ENCODE peak calls at places on chromosomes 5 and 9, in five cellular contexts. One of them, this sample, is unnamed.

GRCh38 chr9:130453487-130453886 is 8.7 kb downstream of the ASS1 start:
- DNase-seq in heart right ventricle: peak; percentile 53
- DNase-seq in kidney: peak; percentile 93
- DNase-seq in neural crest cell: no peak
- DNase-seq in BE2C: peak; percentile 94
- DNase-seq in this sample: peak; percentile 72

GRCh38 chr5:172035039-172035438 is 28.6 kb upstream of the FBXW11 start:
- DNase-seq in heart right ventricle: no peak
- DNase-seq in kidney: no peak
- DNase-seq in neural crest cell: no peak
- DNase-seq in BE2C: no peak
- DNase-seq in this sample: no peak

GRCh38 chr9:34809504-34810186 is 99.7 kb upstream of the CCL21 start:
- DNase-seq in heart right ventricle: no peak
- DNase-seq in kidney: peak; percentile 72
- DNase-seq in neural crest cell: peak; percentile 53
- DNase-seq in BE2C: no peak
- DNase-seq in this sample: no peak

GRCh38 chr5:79684782-79685181 is 4.9 kb upstream of the CMYA5 start:
- DNase-seq in heart right ventricle: no peak
- DNase-seq in kidney: no peak
- DNase-seq in neural crest cell: no peak
- DNase-seq in BE2C: no peak
- DNase-seq in this sample: no peak

GRCh38 chr5:10387690-10388089 is 34.2 kb downstream of the MARCHF6 start:
- DNase-seq in heart right ventricle: no peak
- DNase-seq in kidney: no peak
- DNase-seq in neural crest cell: no peak
- DNase-seq in BE2C: no peak
- DNase-seq in this sample: no peak

GRCh38 chr5:159951387-159951786 is 35.1 kb downstream of the ADRA1B start:
- DNase-seq in heart right ventricle: no peak
- DNase-seq in kidney: no peak
- DNase-seq in neural crest cell: no peak
- DNase-seq in BE2C: peak; percentile 36
- DNase-seq in this sample: no peak

GRCh38 chr5:113022661-113023060 is 46.1 kb downstream of the DCP2 start:
- DNase-seq in heart right ventricle: no peak
- DNase-seq in kidney: no peak
- DNase-seq in neural crest cell: no peak
- DNase-seq in BE2C: no peak
- DNase-seq in this sample: no peak

GRCh38 chr9:21317956-21318923 is 13.1 kb upstream of the IFNA5 start:
- DNase-seq in heart right ventricle: peak; percentile 34
- DNase-seq in kidney: no peak
- DNase-seq in neural crest cell: peak; percentile 8
- DNase-seq in BE2C: peak; percentile 37
- DNase-seq in this sample: no peak

GRCh38 chr9:33946779-33947535 is 101.7 kb downstream of the UBAP2 start:
- DNase-seq in heart right ventricle: no peak
- DNase-seq in kidney: no peak
- DNase-seq in neural crest cell: no peak
- DNase-seq in BE2C: no peak
- DNase-seq in this sample: no peak

GRCh38 chr9:79611091-79611614 is 39.4 kb downstream of the TLE4 start:
- DNase-seq in heart right ventricle: no peak
- DNase-seq in kidney: no peak
- DNase-seq in neural crest cell: no peak
- DNase-seq in BE2C: no peak
- DNase-seq in this sample: no peak

GRCh38 chr9:71820516-71820915 is 52.2 kb upstream of the CEMIP2 start:
- DNase-seq in heart right ventricle: no peak
- DNase-seq in kidney: no peak
- DNase-seq in neural crest cell: no peak
- DNase-seq in BE2C: no peak
- DNase-seq in this sample: no peak

GRCh38 chr5:72552041-72552557 is 44.9 kb upstream of the ZNF366 start:
- DNase-seq in heart right ventricle: no peak
- DNase-seq in kidney: no peak
- DNase-seq in neural crest cell: no peak
- DNase-seq in BE2C: no peak
- DNase-seq in this sample: no peak

GRCh38 chr5:142151436-142152382 is 43.1 kb downstream of the NDFIP1 start:
- DNase-seq in heart right ventricle: peak; percentile 80
- DNase-seq in kidney: no peak
- DNase-seq in neural crest cell: peak; percentile 57
- DNase-seq in BE2C: peak; percentile 76
- DNase-seq in this sample: no peak

GRCh38 chr9:105244996-105245719 is 707 bp downstream of the SLC44A1 start:
- DNase-seq in heart right ventricle: peak; percentile 34
- DNase-seq in kidney: peak; percentile 90
- DNase-seq in neural crest cell: peak; percentile 23
- DNase-seq in BE2C: peak; percentile 15
- DNase-seq in this sample: peak; percentile 37

GRCh38 chr9:115456515-115456914 is 338.6 kb upstream of the TNC start:
- DNase-seq in heart right ventricle: no peak
- DNase-seq in kidney: no peak
- DNase-seq in neural crest cell: no peak
- DNase-seq in BE2C: no peak
- DNase-seq in this sample: no peak

GRCh38 chr5:11310158-11310557 is 549.1 kb upstream of the DAP start:
- DNase-seq in heart right ventricle: no peak
- DNase-seq in kidney: no peak
- DNase-seq in neural crest cell: no peak
- DNase-seq in BE2C: no peak
- DNase-seq in this sample: no peak

GRCh38 chr9:129434187-129434586 is 186.7 kb downstream of the C9orf50 start:
- DNase-seq in heart right ventricle: no peak
- DNase-seq in kidney: no peak
- DNase-seq in neural crest cell: no peak
- DNase-seq in BE2C: no peak
- DNase-seq in this sample: no peak

GRCh38 chr5:172235827-172236749 is 42.1 kb downstream of the EFCAB9 start:
- DNase-seq in heart right ventricle: no peak
- DNase-seq in kidney: no peak
- DNase-seq in neural crest cell: no peak
- DNase-seq in BE2C: no peak
- DNase-seq in this sample: no peak

GRCh38 chr9:81595887-81596558 is 93.3 kb downstream of the TLE1 start:
- DNase-seq in heart right ventricle: no peak
- DNase-seq in kidney: no peak
- DNase-seq in neural crest cell: no peak
- DNase-seq in BE2C: peak; percentile 69
- DNase-seq in this sample: no peak

GRCh38 chr5:111518747-111519146 is 6.4 kb upstream of the STARD4 start:
- DNase-seq in heart right ventricle: no peak
- DNase-seq in kidney: no peak
- DNase-seq in neural crest cell: no peak
- DNase-seq in BE2C: no peak
- DNase-seq in this sample: no peak

GRCh38 chr5:35087971-35088370 is 40.2 kb upstream of the AGXT2 start:
- DNase-seq in heart right ventricle: no peak
- DNase-seq in kidney: no peak
- DNase-seq in neural crest cell: no peak
- DNase-seq in BE2C: no peak
- DNase-seq in this sample: no peak

GRCh38 chr9:74810200-74810599 is 77.5 kb downstream of the TRPM6 start:
- DNase-seq in heart right ventricle: no peak
- DNase-seq in kidney: no peak
- DNase-seq in neural crest cell: no peak
- DNase-seq in BE2C: no peak
- DNase-seq in this sample: no peak

GRCh38 chr5:180047667-180048066 is 23.9 kb downstream of the RNF130 start:
- DNase-seq in heart right ventricle: peak; percentile 56
- DNase-seq in kidney: no peak
- DNase-seq in neural crest cell: no peak
- DNase-seq in BE2C: no peak
- DNase-seq in this sample: no peak

GRCh38 chr5:1552469-1553255 is 28.9 kb upstream of the LPCAT1 start:
- DNase-seq in heart right ventricle: peak; percentile 23
- DNase-seq in kidney: peak; percentile 76
- DNase-seq in neural crest cell: peak; percentile 54
- DNase-seq in BE2C: no peak
- DNase-seq in this sample: no peak

GRCh38 chr9:4499917-4500316 is 9.6 kb downstream of the SLC1A1 start:
- DNase-seq in heart right ventricle: no peak
- DNase-seq in kidney: no peak
- DNase-seq in neural crest cell: no peak
- DNase-seq in BE2C: no peak
- DNase-seq in this sample: no peak

GRCh38 chr5:87393331-87393730 is 19.4 kb downstream of the CCNH start:
- DNase-seq in heart right ventricle: no peak
- DNase-seq in kidney: no peak
- DNase-seq in neural crest cell: no peak
- DNase-seq in BE2C: no peak
- DNase-seq in this sample: no peak

GRCh38 chr9:117247271-117247670 is 167.6 kb downstream of the ASTN2 start:
- DNase-seq in heart right ventricle: no peak
- DNase-seq in kidney: no peak
- DNase-seq in neural crest cell: no peak
- DNase-seq in BE2C: no peak
- DNase-seq in this sample: no peak
- TF ChIP-seq CTCF in heart right ventricle: no peak
- TF ChIP-seq CTCF in kidney: peak; percentile 6
- TF ChIP-seq CTCF in neural crest cell: peak; percentile 59
- TF ChIP-seq CTCF in BE2C: peak; percentile 71
- TF ChIP-seq CTCF in this sample: no peak

DNA sequence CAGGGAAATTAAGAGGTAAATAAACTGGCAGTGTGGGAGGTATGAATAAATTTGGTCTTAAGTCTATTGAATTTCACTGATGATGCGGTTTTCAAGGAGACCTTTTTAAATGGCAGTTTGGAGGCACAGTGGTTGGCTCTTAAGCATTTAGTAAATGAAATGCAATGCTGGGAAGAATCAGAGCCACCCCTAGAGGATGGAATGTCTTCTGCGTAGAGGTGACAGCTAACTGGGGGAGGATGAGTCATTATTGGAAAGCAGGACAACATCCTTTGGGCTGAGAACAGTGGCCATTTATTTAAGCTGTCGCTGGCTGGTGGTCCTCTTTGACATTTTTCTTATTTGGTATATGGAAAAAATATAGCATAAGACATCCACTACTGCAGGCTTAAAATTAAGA is 163.2 kb downstream of the SH3GL2 start:
- DNase-seq in heart right ventricle: no peak
- DNase-seq in kidney: no peak
- DNase-seq in neural crest cell: no peak
- DNase-seq in BE2C: no peak
- DNase-seq in this sample: no peak
- TF ChIP-seq CTCF in heart right ventricle: no peak
- TF ChIP-seq CTCF in kidney: no peak
- TF ChIP-seq CTCF in neural crest cell: peak; percentile 45
- TF ChIP-seq CTCF in BE2C: peak; percentile 13
- TF ChIP-seq CTCF in this sample: no peak

GRCh38 chr5:43635374-43635773 is 32.4 kb downstream of the NNT start:
- DNase-seq in heart right ventricle: no peak
- DNase-seq in kidney: no peak
- DNase-seq in neural crest cell: no peak
- DNase-seq in BE2C: no peak
- DNase-seq in this sample: no peak

GRCh38 chr5:43627028-43627427 is 24.0 kb downstream of the NNT start:
- DNase-seq in heart right ventricle: peak; percentile 36
- DNase-seq in kidney: no peak
- DNase-seq in neural crest cell: peak; percentile 9
- DNase-seq in BE2C: peak; percentile 60
- DNase-seq in this sample: no peak

GRCh38 chr5:43636076-43636475 is 33.1 kb downstream of the NNT start:
- DNase-seq in heart right ventricle: no peak
- DNase-seq in kidney: no peak
- DNase-seq in neural crest cell: no peak
- DNase-seq in BE2C: no peak
- DNase-seq in this sample: no peak

GRCh38 chr5:43634621-43635020 is 31.6 kb downstream of the NNT start:
- DNase-seq in heart right ventricle: no peak
- DNase-seq in kidney: no peak
- DNase-seq in neural crest cell: no peak
- DNase-seq in BE2C: no peak
- DNase-seq in this sample: no peak

DNA sequence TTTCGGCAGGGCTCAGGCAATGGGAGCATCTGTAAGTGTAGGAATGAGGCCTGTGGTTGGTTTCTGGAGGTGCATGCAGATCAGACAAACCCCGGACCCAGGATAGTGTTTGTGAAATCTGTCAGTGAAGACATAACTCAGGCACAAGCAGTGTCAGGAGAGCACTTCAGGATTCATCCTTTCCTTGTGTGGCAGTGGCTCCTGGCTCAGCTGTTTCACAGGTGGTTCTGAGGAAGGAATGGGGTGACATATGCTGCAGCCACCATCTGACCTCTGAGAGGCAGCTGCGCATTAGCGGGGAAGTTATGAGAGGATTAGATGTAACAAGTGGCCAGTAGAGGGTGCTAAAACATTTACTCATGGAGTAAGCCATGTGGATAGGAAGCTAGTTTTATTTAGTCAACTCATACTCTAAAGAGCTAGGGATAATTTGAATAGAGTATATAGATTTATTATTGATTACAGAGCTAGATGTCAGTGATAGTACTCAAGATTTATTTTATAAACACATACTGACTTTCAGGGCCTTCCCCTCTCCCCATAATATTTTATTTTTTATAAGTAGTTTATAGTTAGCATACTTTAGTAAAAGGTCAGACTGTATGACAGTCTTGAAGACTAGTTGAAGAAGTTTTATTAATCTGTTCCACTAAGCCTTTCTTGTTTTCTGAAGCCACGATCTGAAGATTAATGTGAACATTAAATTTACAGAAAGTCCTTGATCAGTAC is 28.4 kb downstream of the NNT start:
- DNase-seq in heart right ventricle: peak; percentile 65
- DNase-seq in kidney: no peak
- DNase-seq in neural crest cell: peak; percentile 44
- DNase-seq in BE2C: peak; percentile 61
- DNase-seq in this sample: no peak
- TF ChIP-seq CTCF in heart right ventricle: peak; percentile 52
- TF ChIP-seq CTCF in kidney: peak; percentile 71
- TF ChIP-seq CTCF in neural crest cell: peak; percentile 77
- TF ChIP-seq CTCF in BE2C: peak; percentile 74
- TF ChIP-seq CTCF in this sample: peak; percentile 52

DNA sequence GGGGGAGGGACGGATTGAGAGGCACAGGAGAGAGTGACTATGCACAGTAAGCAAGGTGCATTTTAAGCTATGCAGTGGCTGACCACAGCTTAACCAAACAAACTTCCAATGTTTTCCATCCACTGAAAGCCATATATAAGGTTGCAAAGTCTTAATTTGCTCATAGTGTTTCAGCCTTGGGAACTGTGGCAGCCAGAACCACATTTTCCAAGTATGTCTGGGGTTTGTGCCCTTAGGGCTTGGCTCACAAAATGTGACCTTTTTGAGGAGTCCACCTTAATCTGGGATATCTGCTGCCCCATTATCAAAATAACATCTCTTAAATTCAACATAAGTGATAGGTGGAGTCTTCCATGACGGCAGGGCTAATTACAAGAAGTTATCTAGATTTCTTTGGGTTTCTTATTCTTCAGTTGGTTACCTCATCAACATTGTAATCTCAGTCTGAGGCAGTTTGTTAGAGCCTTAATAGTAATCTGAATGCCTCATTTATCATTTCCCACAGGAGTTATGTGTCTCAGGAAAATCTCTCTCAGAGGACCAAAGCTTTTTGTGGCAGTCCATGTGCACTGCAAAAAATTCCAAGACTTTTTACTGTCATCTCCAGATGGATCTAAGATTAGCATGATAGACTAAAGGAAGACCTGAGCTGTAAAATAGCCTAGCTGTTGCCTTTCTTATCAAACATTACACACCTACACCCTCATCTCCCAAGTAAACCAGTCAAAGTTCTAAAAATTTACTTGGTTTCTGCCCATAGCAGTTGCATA is 15.2 kb upstream of the UBQLN1 start:
- DNase-seq in heart right ventricle: no peak
- DNase-seq in kidney: no peak
- DNase-seq in neural crest cell: no peak
- DNase-seq in BE2C: no peak
- DNase-seq in this sample: no peak
- TF ChIP-seq CTCF in heart right ventricle: no peak
- TF ChIP-seq CTCF in kidney: no peak
- TF ChIP-seq CTCF in neural crest cell: no peak
- TF ChIP-seq CTCF in BE2C: no peak
- TF ChIP-seq CTCF in this sample: no peak